ENCODE peak calls at places on chromosomes 7 and 10, in eight cellular contexts. One of them, this sample, is unnamed.

GRCh38 chr10:20767028-20767427 is 130.1 kb downstream of the NEBL start:
- DNase-seq in neural progenitor cell: no peak
- DNase-seq in PC-3: peak; percentile 57
- DNase-seq in OCI-LY7: no peak
- DNase-seq in GM23338: no peak
- DNase-seq in GM23248: peak; percentile 48
- DNase-seq in hepatocyte: no peak
- DNase-seq in HCT116: no peak
- DNase-seq in this sample: no peak

GRCh38 chr7:50264908-50265307 is 39.6 kb upstream of the IKZF1 start:
- DNase-seq in neural progenitor cell: no peak
- DNase-seq in PC-3: no peak
- DNase-seq in OCI-LY7: no peak
- DNase-seq in GM23338: no peak
- DNase-seq in GM23248: no peak
- DNase-seq in hepatocyte: no peak
- DNase-seq in HCT116: no peak
- DNase-seq in this sample: no peak

GRCh38 chr7:23093546-23093945 is 12.0 kb upstream of the KLHL7 start:
- DNase-seq in neural progenitor cell: no peak
- DNase-seq in PC-3: peak; percentile 66
- DNase-seq in OCI-LY7: no peak
- DNase-seq in GM23338: no peak
- DNase-seq in GM23248: peak; percentile 85
- DNase-seq in hepatocyte: no peak
- DNase-seq in HCT116: no peak
- DNase-seq in this sample: no peak

GRCh38 chr10:78861456-78862327 is 207.1 kb upstream of the ZMIZ1 start:
- DNase-seq in neural progenitor cell: no peak
- DNase-seq in PC-3: peak; percentile 59
- DNase-seq in OCI-LY7: no peak
- DNase-seq in GM23338: no peak
- DNase-seq in GM23248: peak; percentile 17
- DNase-seq in hepatocyte: peak; percentile 13
- DNase-seq in HCT116: no peak
- DNase-seq in this sample: no peak

GRCh38 chr7:93856319-93856718 is 34.2 kb downstream of the TFPI2 start:
- DNase-seq in neural progenitor cell: no peak
- DNase-seq in PC-3: peak; percentile 28
- DNase-seq in OCI-LY7: no peak
- DNase-seq in GM23338: no peak
- DNase-seq in GM23248: no peak
- DNase-seq in hepatocyte: no peak
- DNase-seq in HCT116: no peak
- DNase-seq in this sample: no peak

GRCh38 chr10:70890917-70891431 is 2.6 kb upstream of the PCBD1 start:
- DNase-seq in neural progenitor cell: peak; percentile 48
- DNase-seq in PC-3: no peak
- DNase-seq in OCI-LY7: no peak
- DNase-seq in GM23338: no peak
- DNase-seq in GM23248: peak; percentile 37
- DNase-seq in hepatocyte: peak; percentile 74
- DNase-seq in HCT116: no peak
- DNase-seq in this sample: no peak

GRCh38 chr7:15199482-15199881 is 296.9 kb upstream of the DGKB start:
- DNase-seq in neural progenitor cell: no peak
- DNase-seq in PC-3: peak; percentile 44
- DNase-seq in OCI-LY7: no peak
- DNase-seq in GM23338: peak; percentile 39
- DNase-seq in GM23248: peak; percentile 36
- DNase-seq in hepatocyte: peak; percentile 18
- DNase-seq in HCT116: no peak
- DNase-seq in this sample: peak; percentile 33

GRCh38 chr7:39621784-39622411 is 1.5 kb upstream of the RALA start:
- DNase-seq in neural progenitor cell: no peak
- DNase-seq in PC-3: no peak
- DNase-seq in OCI-LY7: no peak
- DNase-seq in GM23338: no peak
- DNase-seq in GM23248: peak; percentile 76
- DNase-seq in hepatocyte: no peak
- DNase-seq in HCT116: no peak
- DNase-seq in this sample: no peak

GRCh38 chr7:39904077-39904486 is 46.0 kb upstream of the CDK13 start:
- DNase-seq in neural progenitor cell: no peak
- DNase-seq in PC-3: no peak
- DNase-seq in OCI-LY7: no peak
- DNase-seq in GM23338: no peak
- DNase-seq in GM23248: peak; percentile 35
- DNase-seq in hepatocyte: no peak
- DNase-seq in HCT116: no peak
- DNase-seq in this sample: no peak

GRCh38 chr10:120634629-120635028 is 177.6 kb downstream of the PLPP4 start:
- DNase-seq in neural progenitor cell: peak; percentile 56
- DNase-seq in PC-3: no peak
- DNase-seq in OCI-LY7: no peak
- DNase-seq in GM23338: peak; percentile 83
- DNase-seq in GM23248: no peak
- DNase-seq in hepatocyte: no peak
- DNase-seq in HCT116: peak; percentile 12
- DNase-seq in this sample: no peak

GRCh38 chr10:89773081-89773480 is 71.7 kb downstream of the KIF20B start:
- DNase-seq in neural progenitor cell: no peak
- DNase-seq in PC-3: no peak
- DNase-seq in OCI-LY7: no peak
- DNase-seq in GM23338: no peak
- DNase-seq in GM23248: peak; percentile 46
- DNase-seq in hepatocyte: no peak
- DNase-seq in HCT116: no peak
- DNase-seq in this sample: no peak

GRCh38 chr10:48677625-48678024 is 7.0 kb upstream of the WDFY4 start:
- DNase-seq in neural progenitor cell: no peak
- DNase-seq in PC-3: no peak
- DNase-seq in OCI-LY7: no peak
- DNase-seq in GM23338: no peak
- DNase-seq in GM23248: no peak
- DNase-seq in hepatocyte: no peak
- DNase-seq in HCT116: no peak
- DNase-seq in this sample: no peak

GRCh38 chr10:48667960-48668541 is 16.6 kb upstream of the WDFY4 start:
- DNase-seq in neural progenitor cell: no peak
- DNase-seq in PC-3: no peak
- DNase-seq in OCI-LY7: peak; percentile 92
- DNase-seq in GM23338: no peak
- DNase-seq in GM23248: no peak
- DNase-seq in hepatocyte: no peak
- DNase-seq in HCT116: no peak
- DNase-seq in this sample: no peak

GRCh38 chr10:48670978-48671913 is 13.4 kb upstream of the WDFY4 start:
- DNase-seq in neural progenitor cell: peak; percentile 81
- DNase-seq in PC-3: no peak
- DNase-seq in OCI-LY7: peak; percentile 96
- DNase-seq in GM23338: peak; percentile 65
- DNase-seq in GM23248: no peak
- DNase-seq in hepatocyte: no peak
- DNase-seq in HCT116: no peak
- DNase-seq in this sample: no peak

GRCh38 chr10:48671914-48672595 is 12.6 kb upstream of the WDFY4 start:
- DNase-seq in neural progenitor cell: no peak
- DNase-seq in PC-3: no peak
- DNase-seq in OCI-LY7: peak; percentile 87
- DNase-seq in GM23338: no peak
- DNase-seq in GM23248: no peak
- DNase-seq in hepatocyte: no peak
- DNase-seq in HCT116: no peak
- DNase-seq in this sample: no peak

GRCh38 chr10:48672596-48673255 is 11.9 kb upstream of the WDFY4 start:
- DNase-seq in neural progenitor cell: no peak
- DNase-seq in PC-3: no peak
- DNase-seq in OCI-LY7: peak; percentile 65
- DNase-seq in GM23338: no peak
- DNase-seq in GM23248: no peak
- DNase-seq in hepatocyte: peak; percentile 1
- DNase-seq in HCT116: no peak
- DNase-seq in this sample: no peak
- TF ChIP-seq EZH2phosphoT487 in neural progenitor cell: no peak
- TF ChIP-seq EZH2phosphoT487 in PC-3: no peak
- TF ChIP-seq EZH2phosphoT487 in OCI-LY7: no peak
- TF ChIP-seq EZH2phosphoT487 in GM23338: no peak
- TF ChIP-seq EZH2phosphoT487 in GM23248: no peak
- TF ChIP-seq EZH2phosphoT487 in hepatocyte: no peak
- TF ChIP-seq EZH2phosphoT487 in HCT116: no peak
- TF ChIP-seq EZH2phosphoT487 in this sample: no peak

GRCh38 chr10:36421999-36422398 is 703.4 kb upstream of the ANKRD30A start:
- DNase-seq in neural progenitor cell: peak; percentile 32
- DNase-seq in PC-3: no peak
- DNase-seq in OCI-LY7: no peak
- DNase-seq in GM23338: peak; percentile 19
- DNase-seq in GM23248: no peak
- DNase-seq in hepatocyte: no peak
- DNase-seq in HCT116: no peak
- DNase-seq in this sample: no peak

GRCh38 chr10:36423821-36424248 is 701.6 kb upstream of the ANKRD30A start:
- DNase-seq in neural progenitor cell: no peak
- DNase-seq in PC-3: peak; percentile 45
- DNase-seq in OCI-LY7: no peak
- DNase-seq in GM23338: no peak
- DNase-seq in GM23248: no peak
- DNase-seq in hepatocyte: peak; percentile 40
- DNase-seq in HCT116: no peak
- DNase-seq in this sample: no peak

GRCh38 chr10:36424377-36424971 is 700.9 kb upstream of the ANKRD30A start:
- DNase-seq in neural progenitor cell: no peak
- DNase-seq in PC-3: no peak
- DNase-seq in OCI-LY7: no peak
- DNase-seq in GM23338: no peak
- DNase-seq in GM23248: no peak
- DNase-seq in hepatocyte: no peak
- DNase-seq in HCT116: no peak
- DNase-seq in this sample: no peak

GRCh38 chr10:36428507-36428906 is 696.9 kb upstream of the ANKRD30A start:
- DNase-seq in neural progenitor cell: no peak
- DNase-seq in PC-3: no peak
- DNase-seq in OCI-LY7: no peak
- DNase-seq in GM23338: no peak
- DNase-seq in GM23248: no peak
- DNase-seq in hepatocyte: no peak
- DNase-seq in HCT116: no peak
- DNase-seq in this sample: no peak

GRCh38 chr10:36425140-36425797 is 700.1 kb upstream of the ANKRD30A start:
- DNase-seq in neural progenitor cell: no peak
- DNase-seq in PC-3: no peak
- DNase-seq in OCI-LY7: no peak
- DNase-seq in GM23338: no peak
- DNase-seq in GM23248: no peak
- DNase-seq in hepatocyte: no peak
- DNase-seq in HCT116: no peak
- DNase-seq in this sample: no peak
- TF ChIP-seq EZH2phosphoT487 in neural progenitor cell: no peak
- TF ChIP-seq EZH2phosphoT487 in PC-3: no peak
- TF ChIP-seq EZH2phosphoT487 in OCI-LY7: no peak
- TF ChIP-seq EZH2phosphoT487 in GM23338: no peak
- TF ChIP-seq EZH2phosphoT487 in GM23248: no peak
- TF ChIP-seq EZH2phosphoT487 in hepatocyte: no peak
- TF ChIP-seq EZH2phosphoT487 in HCT116: no peak
- TF ChIP-seq EZH2phosphoT487 in this sample: no peak

GRCh38 chr10:116998172-116998571 is 6.8 kb downstream of the SHTN1 start:
- DNase-seq in neural progenitor cell: no peak
- DNase-seq in PC-3: no peak
- DNase-seq in OCI-LY7: no peak
- DNase-seq in GM23338: no peak
- DNase-seq in GM23248: no peak
- DNase-seq in hepatocyte: no peak
- DNase-seq in HCT116: no peak
- DNase-seq in this sample: no peak

GRCh38 chr10:117002206-117002605 is 2.8 kb downstream of the SHTN1 start:
- DNase-seq in neural progenitor cell: no peak
- DNase-seq in PC-3: no peak
- DNase-seq in OCI-LY7: no peak
- DNase-seq in GM23338: no peak
- DNase-seq in GM23248: no peak
- DNase-seq in hepatocyte: no peak
- DNase-seq in HCT116: no peak
- DNase-seq in this sample: no peak

GRCh38 chr10:117001144-117001543 is 3.8 kb downstream of the SHTN1 start:
- DNase-seq in neural progenitor cell: no peak
- DNase-seq in PC-3: no peak
- DNase-seq in OCI-LY7: no peak
- DNase-seq in GM23338: no peak
- DNase-seq in GM23248: no peak
- DNase-seq in hepatocyte: no peak
- DNase-seq in HCT116: no peak
- DNase-seq in this sample: no peak

GRCh38 chr10:117003336-117003735 is 1.7 kb downstream of the SHTN1 start:
- DNase-seq in neural progenitor cell: no peak
- DNase-seq in PC-3: peak; percentile 51
- DNase-seq in OCI-LY7: no peak
- DNase-seq in GM23338: no peak
- DNase-seq in GM23248: no peak
- DNase-seq in hepatocyte: no peak
- DNase-seq in HCT116: no peak
- DNase-seq in this sample: no peak

GRCh38 chr10:117000580-117000979 is 4.4 kb downstream of the SHTN1 start:
- DNase-seq in neural progenitor cell: no peak
- DNase-seq in PC-3: no peak
- DNase-seq in OCI-LY7: no peak
- DNase-seq in GM23338: peak; percentile 31
- DNase-seq in GM23248: no peak
- DNase-seq in hepatocyte: no peak
- DNase-seq in HCT116: peak; percentile 2
- DNase-seq in this sample: no peak
- TF ChIP-seq EZH2phosphoT487 in neural progenitor cell: no peak
- TF ChIP-seq EZH2phosphoT487 in PC-3: no peak
- TF ChIP-seq EZH2phosphoT487 in OCI-LY7: no peak
- TF ChIP-seq EZH2phosphoT487 in GM23338: no peak
- TF ChIP-seq EZH2phosphoT487 in GM23248: no peak
- TF ChIP-seq EZH2phosphoT487 in hepatocyte: no peak
- TF ChIP-seq EZH2phosphoT487 in HCT116: no peak
- TF ChIP-seq EZH2phosphoT487 in this sample: no peak

DNA sequence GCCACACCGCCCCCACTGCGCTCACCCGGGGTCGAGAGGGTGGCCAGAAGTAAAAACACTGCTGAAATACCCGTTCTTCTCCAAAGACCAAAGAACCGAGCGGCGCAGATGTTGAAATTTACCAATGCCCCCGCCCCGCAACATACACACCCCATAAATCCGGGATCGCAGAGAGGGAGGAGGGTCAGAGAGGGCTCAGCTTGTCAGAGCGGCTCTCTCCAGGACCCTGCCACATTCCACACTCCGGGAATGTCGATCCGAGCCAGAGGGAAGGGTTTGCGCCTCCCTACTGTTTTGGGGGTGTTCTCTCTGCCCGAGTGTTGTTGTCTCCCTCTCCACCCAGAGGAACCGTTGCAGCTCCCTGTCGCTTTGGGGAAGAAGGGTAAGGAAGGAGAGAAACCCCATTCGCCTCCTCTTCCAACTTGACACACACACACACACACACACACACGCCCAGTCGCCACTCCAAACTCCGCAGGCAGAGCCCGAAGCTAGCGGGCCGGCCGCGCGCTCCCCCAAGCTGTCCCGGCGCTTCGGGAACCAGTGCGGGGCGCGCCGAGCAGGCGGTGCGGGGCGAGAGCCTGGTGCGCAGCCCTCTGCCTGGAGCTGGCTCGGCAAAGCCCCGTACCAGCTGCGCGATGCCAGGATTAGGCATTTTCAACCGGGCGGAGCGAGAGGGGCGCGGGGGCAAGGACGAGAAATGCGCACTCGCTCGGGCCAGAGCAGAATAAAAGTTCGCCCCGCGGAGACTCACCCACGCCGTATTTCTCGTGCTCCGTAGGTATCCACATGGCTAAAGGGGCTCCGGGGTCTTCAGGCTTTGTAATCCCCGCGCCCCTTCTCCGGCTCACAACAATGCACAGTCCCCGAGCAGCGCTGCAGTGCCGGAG is 606 bp downstream of the DOCK4 start:
- DNase-seq in neural progenitor cell: peak; percentile 83
- DNase-seq in PC-3: peak; percentile 32
- DNase-seq in OCI-LY7: peak; percentile 45
- DNase-seq in GM23338: peak; percentile 85
- DNase-seq in GM23248: peak; percentile 73
- DNase-seq in hepatocyte: peak; percentile 71
- DNase-seq in HCT116: peak; percentile 7
- DNase-seq in this sample: peak; percentile 68
- TF ChIP-seq EZH2phosphoT487 in neural progenitor cell: no peak
- TF ChIP-seq EZH2phosphoT487 in PC-3: no peak
- TF ChIP-seq EZH2phosphoT487 in OCI-LY7: no peak
- TF ChIP-seq EZH2phosphoT487 in GM23338: no peak
- TF ChIP-seq EZH2phosphoT487 in GM23248: no peak
- TF ChIP-seq EZH2phosphoT487 in hepatocyte: no peak
- TF ChIP-seq EZH2phosphoT487 in HCT116: no peak
- TF ChIP-seq EZH2phosphoT487 in this sample: no peak

This sample was measured in MM.1S.